ENCODE peak calls at places on chromosomes 5 and 9, in eight cellular contexts. U, T, O, G, H, R, I and N are unnamed samples.

GRCh38 chr9:91905958-91906585 is 44.0 kb downstream of the ROR2 start:
- DNase-seq in I (no peak), H (peak), O (no peak), T (no peak), R (no peak), G (peak), U (peak), N (no peak)

GRCh38 chr5:111934511-111934910 is 177.5 kb upstream of the NREP start:
- DNase-seq in O (no peak), G (no peak), R (no peak), H (no peak), T (no peak), U (no peak), I (no peak), N (no peak)

GRCh38 chr5:140182075-140182709 is 7.2 kb downstream of the CYSTM1 start:
- DNase-seq in T (no peak), H (no peak), O (no peak), G (peak), I (no peak), U (peak), R (no peak), N (peak)

GRCh38 chr9:70021026-70021571 is 22.5 kb upstream of the MAMDC2 start:
- DNase-seq in O (no peak), R (peak), T (no peak), G (peak), H (no peak), I (peak), U (no peak), N (peak)

GRCh38 chr5:132298305-132298704 is 4.1 kb downstream of the SLC22A4 start:
- DNase-seq in R (no peak), T (no peak), U (no peak), H (no peak), O (no peak), G (no peak), I (no peak), N (no peak)

GRCh38 chr5:2996248-2996647 is 244.8 kb upstream of the IRX2 start:
- DNase-seq in G (no peak), U (no peak), T (no peak), O (no peak), I (no peak), H (no peak), R (no peak), N (no peak)

GRCh38 chr5:20554001-20554400 is 566.0 kb upstream of the CDH18 start:
- DNase-seq in G (no peak), O (no peak), R (no peak), I (no peak), H (no peak), T (no peak), U (no peak), N (peak)

GRCh38 chr5:61790678-61791077 is 458.6 kb downstream of the ZSWIM6 start:
- DNase-seq in T (peak), R (no peak), G (no peak), O (no peak), H (no peak), I (no peak), U (peak), N (no peak)

GRCh38 chr5:107916731-107917725 is 246.3 kb upstream of the EFNA5 start:
- DNase-seq in U (no peak), R (no peak), O (no peak), G (no peak), T (no peak), I (no peak), H (no peak), N (no peak)

GRCh38 chr5:1447772-1448361 is 2.6 kb upstream of the SLC6A3 start:
- DNase-seq in U (no peak), H (no peak), R (no peak), G (no peak), O (no peak), I (peak), T (no peak), N (no peak)

GRCh38 chr9:129875687-129876395 is 40.6 kb downstream of the USP20 start:
- DNase-seq in T (no peak), I (no peak), O (peak), R (no peak), G (no peak), U (no peak), H (no peak), N (no peak)

GRCh38 chr9:112354081-112354743 is 20.8 kb upstream of the PTBP3 start:
- DNase-seq in G (no peak), R (no peak), I (no peak), T (no peak), H (no peak), U (no peak), O (no peak), N (no peak)

GRCh38 chr9:35611230-35611797 is 6.3 kb downstream of the TESK1 start:
- DNase-seq in G (no peak), H (peak), O (peak), U (peak), T (peak), R (no peak), I (no peak), N (peak)

GRCh38 chr9:88802533-88802932 is 188.7 kb upstream of the S1PR3 start:
- DNase-seq in T (no peak), G (no peak), I (no peak), U (no peak), O (no peak), R (no peak), H (no peak), N (no peak)

GRCh38 chr9:32939576-32939975 is 61.9 kb downstream of the APTX start:
- DNase-seq in I (no peak), H (no peak), T (no peak), R (no peak), U (no peak), G (no peak), O (no peak), N (no peak)

GRCh38 chr5:80754900-80755299 is 100.1 kb upstream of the DHFR start:
- DNase-seq in R (no peak), H (peak), O (peak), I (peak), G (no peak), T (no peak), U (peak), N (no peak)

GRCh38 chr5:57696005-57696755 is 213.6 kb upstream of the ACTBL2 start:
- DNase-seq in U (no peak), R (no peak), O (no peak), T (no peak), G (no peak), H (no peak), I (no peak), N (no peak)

GRCh38 chr5:136032564-136032963 is 3.8 kb downstream of the TGFBI start:
- DNase-seq in H (no peak), U (no peak), G (no peak), R (no peak), O (no peak), I (peak), T (no peak), N (no peak)

GRCh38 chr5:43215073-43215631 is 23.1 kb downstream of the NIM1K start:
- DNase-seq in O (no peak), T (no peak), U (no peak), R (no peak), I (no peak), H (no peak), G (no peak), N (no peak)

GRCh38 chr9:116499986-116500871 is 186.9 kb upstream of the TRIM32 start:
- DNase-seq in H (no peak), I (no peak), T (no peak), R (no peak), O (no peak), U (no peak), G (no peak), N (no peak)

GRCh38 chr9:121750715-121751623 is 99.5 kb downstream of the DAB2IP start:
- DNase-seq in I (no peak), O (no peak), T (no peak), U (no peak), H (no peak), G (no peak), R (no peak), N (no peak)

GRCh38 chr9:122789256-122790046 is 718 bp downstream of the OR5C1 start:
- DNase-seq in U (no peak), T (no peak), O (no peak), G (no peak), H (no peak), R (no peak), I (no peak), N (no peak)

GRCh38 chr5:56680731-56681130 is 134.6 kb upstream of the MAP3K1 start:
- DNase-seq in U (no peak), O (no peak), H (no peak), T (no peak), I (no peak), R (no peak), G (no peak), N (no peak)

GRCh38 chr5:43482490-43483064 is 1.1 kb downstream of the TMEM267 start:
- DNase-seq in U (no peak), T (no peak), R (no peak), H (no peak), O (no peak), G (no peak), I (no peak), N (no peak)

GRCh38 chr9:133644968-133645765 is 9.0 kb downstream of the DBH start:
- DNase-seq in R (no peak), T (no peak), O (no peak), G (no peak), I (no peak), U (no peak), H (no peak), N (no peak)

GRCh38 chr9:93822229-93822628 is 132.9 kb downstream of the BARX1 start:
- DNase-seq in H (no peak), I (no peak), O (no peak), R (no peak), G (no peak), U (no peak), T (no peak), N (no peak)

GRCh38 chr5:136890431-136891148 is 525.2 kb upstream of the TRPC7 start:
- DNase-seq in G (no peak), T (no peak), R (no peak), U (no peak), I (no peak), H (no peak), O (peak), N (peak)

GRCh38 chr5:177468329-177469058 is 4.9 kb downstream of the DBN1 start:
- DNase-seq in O (no peak), I (no peak), G (peak), T (no peak), H (no peak), R (no peak), U (no peak), N (no peak)

GRCh38 chr9:133897675-133898074 is 94.4 kb downstream of the VAV2 start:
- DNase-seq in U (no peak), H (no peak), O (no peak), I (no peak), T (no peak), R (no peak), G (no peak), N (no peak)

GRCh38 chr5:157857821-157858526 is 971 bp downstream of the CLINT1 start:
- DNase-seq in I (no peak), G (no peak), O (no peak), H (peak), U (no peak), T (no peak), R (no peak), N (no peak)

GRCh38 chr5:149901511-149901910 is 43.1 kb downstream of the PDE6A start:
- DNase-seq in R (no peak), T (no peak), O (no peak), G (no peak), U (no peak), I (no peak), H (no peak), N (no peak)

GRCh38 chr5:1000329-1000728 is 8.3 kb upstream of the NKD2 start:
- DNase-seq in I (peak), O (no peak), R (no peak), H (no peak), G (no peak), T (no peak), U (no peak), N (no peak)

GRCh38 chr5:76144892-76145291 is 61.7 kb downstream of the SV2C start:
- DNase-seq in U (no peak), O (no peak), H (no peak), G (no peak), T (no peak), I (no peak), R (no peak), N (no peak)

GRCh38 chr5:14908195-14908594 is 36.6 kb upstream of the ANKH start:
- DNase-seq in O (no peak), T (no peak), H (no peak), U (no peak), I (no peak), R (no peak), G (no peak), N (no peak)

GRCh38 chr5:171606414-171607024 is 179.1 kb upstream of the SMIM23 start:
- DNase-seq in T (no peak), I (no peak), U (no peak), O (no peak), G (no peak), H (peak), R (no peak), N (no peak)